ENCODE peak calls at places on chromosome 20, in eight cellular contexts. U is H54, Y is A549, L is breast epithelium, F is GM12891, S is lower leg skin, N is endothelial cell of umbilical vein, D is esophagus squamous epithelium. R is an unnamed sample.

GRCh38 chr20:15176929-15177328 is 839.5 kb upstream of the FLRT3 start:
- DNase-seq in N (no peak), L (no peak), Y (no peak), F (no peak), U (no peak), S (no peak), D (no peak), R (no peak)

GRCh38 chr20:19880256-19881079 is 122.4 kb downstream of the RIN2 start:
- DNase-seq in S (no peak), Y (peak), L (no peak), D (no peak), U (no peak), F (no peak), N (no peak), R (no peak)

GRCh38 chr20:41245086-41245707 is 72.3 kb downstream of the ZHX3 start:
- DNase-seq in U (no peak), D (no peak), S (no peak), Y (no peak), L (no peak), F (no peak), N (peak), R (no peak)

GRCh38 chr20:50208085-50208491 is 17.5 kb downstream of the CEBPB start:
- DNase-seq in L (no peak), D (no peak), Y (no peak), U (no peak), N (no peak), F (no peak), S (no peak), R (no peak)

GRCh38 chr20:37935435-37935834 is 32.5 kb downstream of the VSTM2L start:
- DNase-seq in Y (no peak), S (no peak), L (no peak), N (no peak), F (no peak), D (no peak), U (no peak), R (no peak)

GRCh38 chr20:48733296-48733790 is 94.5 kb downstream of the PREX1 start:
- DNase-seq in U (peak), F (no peak), S (no peak), N (no peak), L (no peak), Y (no peak), D (no peak), R (peak)

GRCh38 chr20:44581515-44581914 is 864 bp upstream of the PKIG start:
- DNase-seq in U (no peak), L (no peak), Y (no peak), N (peak), S (no peak), F (no peak), D (no peak), R (no peak)

GRCh38 chr20:3729378-3729777 is 3.1 kb upstream of the HSPA12B start:
- DNase-seq in D (no peak), U (no peak), N (no peak), S (no peak), F (no peak), L (no peak), Y (no peak), R (no peak)

GRCh38 chr20:44692932-44693476 is 22.2 kb upstream of the CCN5 start:
- DNase-seq in F (no peak), Y (peak), L (peak), S (peak), D (no peak), U (peak), N (peak), R (no peak)

GRCh38 chr20:51217347-51218045 is 194.6 kb upstream of the KCNG1 start:
- DNase-seq in F (no peak), L (no peak), D (no peak), U (no peak), Y (no peak), N (no peak), S (peak), R (no peak)

GRCh38 chr20:40641809-40642208 is 47.2 kb downstream of the MAFB start:
- DNase-seq in F (no peak), Y (no peak), N (no peak), L (no peak), S (peak), D (no peak), U (no peak), R (no peak)

GRCh38 chr20:10673831-10674683 is at the start of gene JAG1:
- DNase-seq in U (peak), Y (peak), D (peak), F (peak), N (peak), S (peak), L (peak), R (peak)

GRCh38 chr20:37669773-37670236 is 24.0 kb upstream of the CTNNBL1 start:
- DNase-seq in N (no peak), L (no peak), Y (no peak), S (no peak), D (no peak), F (no peak), U (no peak), R (no peak)

GRCh38 chr20:21559305-21559704 is 45.4 kb upstream of the NKX2-2 start:
- DNase-seq in S (peak), D (no peak), Y (no peak), N (no peak), U (no peak), L (no peak), F (no peak), R (no peak)

GRCh38 chr20:24694727-24695528 is 225.5 kb downstream of the SYNDIG1 start:
- DNase-seq in D (no peak), L (peak), N (no peak), S (peak), F (no peak), U (no peak), Y (no peak), R (no peak)

GRCh38 chr20:19257865-19258264 is 45.4 kb downstream of the SLC24A3 start:
- DNase-seq in Y (no peak), D (no peak), N (no peak), U (no peak), F (no peak), S (peak), L (no peak), R (no peak)

GRCh38 chr20:45044084-45044573 is 56.8 kb downstream of the KCNS1 start:
- DNase-seq in U (peak), D (no peak), N (peak), Y (peak), F (no peak), L (no peak), S (no peak), R (peak)

GRCh38 chr20:34385464-34385863 is 22.4 kb downstream of the ITCH start:
- DNase-seq in N (no peak), F (no peak), D (no peak), U (no peak), Y (no peak), S (no peak), L (no peak), R (no peak)

GRCh38 chr20:24781061-24781980 is 167.7 kb upstream of the CST7 start:
- DNase-seq in F (no peak), Y (peak), N (no peak), S (peak), L (no peak), D (no peak), U (peak), R (no peak)

GRCh38 chr20:36604952-36605308 is 649 bp upstream of the RAB5IF start:
- DNase-seq in D (no peak), S (peak), N (no peak), L (peak), F (no peak), U (no peak), Y (no peak), R (peak)
- TF ChIP-seq POLR2A in D (no peak), S (no peak), N (no peak), L (no peak), F (peak), U (no peak), Y (no peak), R (no peak)

GRCh38 chr20:58650776-58651547 is at the start of gene STX16:
- DNase-seq in L (peak), F (peak), U (peak), D (peak), S (peak), N (peak), Y (peak), R (peak)
- TF ChIP-seq POLR2A in L (peak), F (peak), U (peak), D (peak), S (no peak), N (peak), Y (peak), R (peak)

DNA sequence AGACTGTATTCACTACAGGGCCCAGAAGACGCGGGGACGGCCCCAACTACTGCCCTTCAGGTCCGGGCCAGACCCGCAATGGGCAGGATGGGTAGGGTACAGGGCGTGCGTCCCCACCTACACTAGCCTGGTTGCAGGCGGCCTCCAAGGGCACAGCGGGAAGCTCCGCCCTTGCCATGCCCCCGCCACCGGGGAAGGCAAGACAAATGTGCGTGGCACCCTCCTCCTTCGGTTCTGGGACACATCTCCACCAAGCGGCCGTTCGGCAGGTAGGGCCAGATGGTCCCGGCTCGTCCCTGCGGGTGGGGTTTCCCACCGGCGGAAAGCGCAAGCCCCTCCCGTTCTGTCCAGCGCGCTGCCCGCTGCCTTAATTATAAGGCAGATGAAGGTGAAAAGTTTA is 5.6 kb downstream of the NXT1 start:
- DNase-seq in F (no peak), N (no peak), S (peak), L (no peak), U (no peak), D (no peak), Y (no peak), R (no peak)
- TF ChIP-seq POLR2A in F (peak), N (no peak), S (no peak), L (no peak), U (no peak), D (no peak), Y (no peak), R (no peak)

GRCh38 chr20:43548273-43548880 is 10.4 kb upstream of the SGK2 start:
- DNase-seq in N (no peak), Y (no peak), L (no peak), U (no peak), S (no peak), D (no peak), F (no peak), R (no peak)
- TF ChIP-seq POLR2A in N (no peak), Y (no peak), L (no peak), U (no peak), S (no peak), D (no peak), F (no peak), R (no peak)

GRCh38 chr20:63627129-63627699 is 313 bp upstream of the GMEB2 start:
- DNase-seq in S (peak), N (peak), D (peak), F (peak), U (peak), L (peak), Y (peak), R (peak)

GRCh38 chr20:63628246-63628975 is 1.5 kb upstream of the GMEB2 start:
- DNase-seq in D (no peak), F (no peak), Y (peak), N (peak), L (peak), U (no peak), S (no peak), R (peak)

GRCh38 chr20:63625771-63626423 is 1.0 kb downstream of the GMEB2 start:
- DNase-seq in D (no peak), Y (no peak), S (no peak), U (no peak), L (no peak), F (no peak), N (no peak), R (peak)

GRCh38 chr20:63627700-63628245 is 872 bp upstream of the GMEB2 start:
- DNase-seq in N (no peak), U (no peak), Y (no peak), S (no peak), L (no peak), D (no peak), F (no peak), R (no peak)

DNA sequence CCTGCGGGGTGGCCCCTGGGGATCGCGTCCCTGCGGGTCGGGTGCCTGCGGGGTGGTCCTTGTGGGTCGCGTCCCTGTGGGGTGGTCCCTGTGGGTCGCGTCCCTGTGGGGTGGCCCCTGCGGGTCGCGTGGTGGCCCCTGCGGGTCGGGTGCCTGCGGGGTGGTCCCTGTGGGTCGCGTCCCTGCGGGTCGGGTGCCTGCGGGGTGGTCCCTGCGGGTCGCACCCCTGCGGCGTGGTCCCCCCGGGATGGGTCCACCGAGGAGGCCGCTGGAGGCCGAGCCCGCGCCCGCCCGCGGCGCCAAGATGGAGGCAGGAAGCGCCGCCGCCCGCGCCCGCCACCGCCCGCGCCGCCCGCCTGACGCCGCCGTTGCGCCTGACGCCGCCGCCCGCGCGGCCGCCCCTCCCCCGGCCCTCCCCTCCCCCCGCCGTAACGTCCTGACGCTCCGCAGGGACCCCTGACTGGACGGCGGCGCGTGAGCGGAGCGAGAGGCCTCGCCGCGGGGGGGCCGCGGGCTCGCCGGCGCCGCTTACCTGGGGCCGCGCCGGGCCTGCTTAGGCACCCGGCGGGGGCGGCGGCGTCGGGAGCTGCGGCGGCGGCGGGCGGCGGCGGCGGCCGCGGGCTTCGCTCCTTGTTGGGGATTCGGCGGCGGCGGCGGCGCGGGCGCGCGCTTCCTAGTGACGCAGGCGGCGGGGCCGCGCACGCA is at the start of gene GMEB2:
- DNase-seq in F (peak), D (no peak), L (peak), Y (peak), N (no peak), S (peak), U (peak), R (peak)
- TF ChIP-seq POLR2A in F (no peak), D (peak), L (no peak), Y (peak), N (no peak), S (no peak), U (peak), R (no peak)

DNA sequence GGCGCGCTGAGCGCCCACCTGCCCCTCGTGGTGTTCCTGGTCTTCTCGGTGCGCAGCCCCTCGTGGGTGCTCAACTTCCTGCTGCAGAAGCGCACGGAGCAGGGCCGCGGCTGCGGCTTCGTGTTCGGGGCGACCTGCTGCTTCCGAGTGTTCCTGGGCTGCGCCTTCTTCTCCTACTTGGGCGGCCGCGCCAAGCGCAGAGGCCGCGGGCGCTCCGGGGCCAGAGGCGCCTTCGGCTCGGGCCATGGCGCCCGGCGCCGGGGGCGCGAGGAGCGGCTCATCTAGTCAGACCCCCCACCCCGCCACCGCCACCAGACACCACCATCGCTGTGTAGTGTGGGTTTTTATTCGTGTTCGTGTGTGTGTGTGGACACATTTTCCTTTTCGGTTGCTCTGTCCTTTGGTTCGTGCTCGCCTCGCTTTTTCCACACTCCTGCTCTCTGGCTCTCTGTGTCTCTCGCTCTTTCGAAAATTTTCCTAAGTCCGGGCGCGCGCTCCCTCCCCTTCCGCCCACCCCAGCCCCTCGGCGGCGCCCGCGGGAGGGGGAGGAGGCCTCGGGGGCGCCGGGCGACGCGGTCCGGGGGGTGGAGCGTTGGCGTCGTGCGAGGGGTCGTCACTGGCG is 38.0 kb downstream of the GNAS start:
- DNase-seq in D (no peak), S (peak), Y (peak), L (peak), U (peak), F (peak), N (peak), R (peak)
- TF ChIP-seq POLR2A in D (peak), S (no peak), Y (peak), L (no peak), U (no peak), F (no peak), N (peak), R (peak)

DNA sequence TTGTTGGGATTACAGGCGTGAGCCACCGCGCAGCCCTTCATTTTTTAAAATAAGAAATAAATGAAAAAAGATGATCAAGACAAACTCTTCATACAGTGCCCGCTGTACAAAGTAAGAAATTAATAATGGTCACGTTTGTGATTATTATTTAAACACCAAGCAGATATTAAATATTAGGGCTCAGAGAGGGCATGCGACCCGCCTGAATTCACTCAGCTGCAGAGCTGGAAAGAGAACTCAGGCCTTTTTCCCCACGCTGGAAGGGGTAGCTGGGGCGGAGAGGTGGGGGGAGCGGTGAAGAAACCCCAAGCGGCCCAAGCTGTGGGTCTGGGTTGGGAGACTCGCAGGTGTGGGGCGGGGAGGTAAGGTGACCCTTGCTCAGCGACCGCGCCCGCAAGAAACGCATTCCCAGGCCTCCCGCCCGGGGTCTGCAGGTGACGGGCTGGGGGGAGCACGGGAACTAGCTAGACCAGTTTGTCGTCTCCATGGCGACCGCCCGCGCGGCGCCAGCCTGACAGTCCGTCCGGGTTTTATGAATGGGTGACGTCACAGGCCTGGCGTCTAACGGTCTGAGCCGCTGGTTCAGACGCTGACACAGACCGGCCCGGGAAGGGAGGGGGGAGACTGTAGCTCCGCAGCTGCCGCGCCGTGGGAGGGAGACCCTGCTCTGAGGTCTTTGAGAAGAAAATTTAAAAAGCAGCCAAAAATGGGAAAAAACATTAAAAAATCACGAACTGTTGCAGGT is 1.1 kb upstream of the ID1 start:
- DNase-seq in Y (peak), L (peak), U (peak), F (peak), N (peak), S (peak), D (peak), R (peak)
- TF ChIP-seq POLR2A in Y (peak), L (no peak), U (peak), F (no peak), N (peak), S (no peak), D (peak), R (no peak)